ENCODE peak calls at places on chromosomes 7 and 10, in seven cellular contexts. X is EL, E is GM06990, H is non-pigmented ciliary epithelial cell, P is fibroblast of lung, G is myocyte, T is adrenal gland. Q is an unnamed sample.
A peak's percentile ranks its signal among the peaks of the same experiment; 100 is the strongest.

GRCh38 chr7:149838992-149839408 is 825 bp downstream of the ZNF862 start:
- DNase-seq in P (peak; percentile 15), T (no peak), G (peak; percentile 55), E (no peak), H (no peak), X (peak; percentile 16), Q (no peak)

GRCh38 chr7:70156052-70156451 is 557.8 kb downstream of the AUTS2 start:
- DNase-seq in G (peak; percentile 42), X (no peak), P (no peak), E (no peak), T (no peak), H (no peak), Q (no peak)

GRCh38 chr7:134254311-134254710 is 62.4 kb downstream of the SLC35B4 start:
- DNase-seq in T (no peak), G (peak; percentile 13), X (peak; percentile 29), E (no peak), H (no peak), P (no peak), Q (peak; percentile 48)

GRCh38 chr10:57018452-57018851 is 657.4 kb upstream of the ZWINT start:
- DNase-seq in G (no peak), E (no peak), T (no peak), H (no peak), P (no peak), X (no peak), Q (no peak)

GRCh38 chr10:31215052-31215451 is 104.0 kb upstream of the ZEB1 start:
- DNase-seq in P (no peak), E (no peak), H (no peak), G (no peak), T (no peak), X (no peak), Q (no peak)

GRCh38 chr10:373516-374309 is 238.5 kb downstream of the ZMYND11 start:
- DNase-seq in T (no peak), G (peak; percentile 69), E (no peak), P (peak; percentile 95), X (peak; percentile 68), H (peak; percentile 63), Q (no peak)

GRCh38 chr10:61663466-61663865 is 737 bp downstream of the CABCOCO1 start:
- DNase-seq in G (no peak), E (no peak), T (no peak), P (no peak), H (no peak), X (peak; percentile 13), Q (no peak)

GRCh38 chr7:117458977-117459583 is 20.7 kb upstream of the CFTR start:
- DNase-seq in E (no peak), P (peak; percentile 20), G (peak; percentile 62), X (peak; percentile 19), T (no peak), H (no peak), Q (peak; percentile 28)

GRCh38 chr7:130896898-130897514 is 163.0 kb upstream of the KLF14 start:
- DNase-seq in P (peak; percentile 81), G (peak; percentile 88), H (no peak), T (peak; percentile 83), X (peak; percentile 87), E (peak; percentile 60), Q (peak; percentile 72)

GRCh38 chr7:98234429-98235147 is 17.4 kb downstream of the TECPR1 start:
- DNase-seq in P (no peak), E (no peak), T (no peak), H (no peak), X (no peak), G (no peak), Q (no peak)

GRCh38 chr7:111942450-111943081 is 263.6 kb downstream of the DOCK4 start:
- DNase-seq in H (no peak), G (no peak), T (no peak), E (no peak), X (no peak), P (no peak), Q (no peak)

GRCh38 chr10:86113501-86113900 is 253.1 kb downstream of the GRID1 start:
- DNase-seq in T (no peak), H (no peak), E (no peak), G (no peak), P (no peak), X (no peak), Q (no peak)

GRCh38 chr10:122374859-122375721 is 582 bp downstream of the PLEKHA1 start:
- DNase-seq in E (peak; percentile 71), H (peak; percentile 11), X (peak; percentile 59), G (peak; percentile 61), T (peak; percentile 50), P (peak; percentile 69), Q (peak; percentile 71)

GRCh38 chr7:31811650-31812461 is 124.8 kb downstream of the PPP1R17 start:
- DNase-seq in T (peak; percentile 15), G (peak; percentile 2), H (no peak), E (peak; percentile 46), X (peak; percentile 80), P (peak; percentile 59), Q (no peak)

GRCh38 chr10:7523656-7524055 is 112.8 kb upstream of the SFMBT2 start:
- DNase-seq in P (no peak), T (no peak), G (no peak), H (no peak), X (no peak), E (no peak), Q (no peak)

GRCh38 chr7:73645643-73646182 is 21.4 kb upstream of the MLXIPL start:
- DNase-seq in H (no peak), T (no peak), G (no peak), X (no peak), P (no peak), E (no peak), Q (no peak)

GRCh38 chr7:45593121-45593541 is 19.0 kb downstream of the ADCY1 start:
- DNase-seq in P (no peak), X (no peak), G (no peak), T (no peak), H (no peak), E (no peak), Q (no peak)

GRCh38 chr7:108112683-108113082 is 17.5 kb downstream of the LAMB4 start:
- DNase-seq in H (no peak), P (no peak), E (no peak), X (no peak), G (no peak), T (no peak), Q (no peak)

GRCh38 chr7:522071-522937 is 2.7 kb upstream of the PDGFA start:
- DNase-seq in P (peak; percentile 57), H (no peak), G (peak; percentile 91), T (peak; percentile 58), X (peak; percentile 32), E (peak; percentile 74), Q (no peak)

GRCh38 chr7:50552139-50552538 is 13.1 kb downstream of the DDC start:
- DNase-seq in P (no peak), E (no peak), G (no peak), H (no peak), X (no peak), T (no peak), Q (no peak)

GRCh38 chr7:1056006-1056784 is 11.8 kb downstream of the GPR146 start:
- DNase-seq in P (no peak), G (peak; percentile 83), T (no peak), X (no peak), E (no peak), H (no peak), Q (peak; percentile 36)

GRCh38 chr10:75146780-75147179 is 35.3 kb downstream of the SAMD8 start:
- DNase-seq in T (no peak), H (no peak), G (no peak), X (no peak), P (no peak), E (no peak), Q (no peak)

GRCh38 chr10:97765201-97765600 is 6.6 kb downstream of the SFRP5 start:
- DNase-seq in T (no peak), E (no peak), H (no peak), X (no peak), P (no peak), G (peak; percentile 98), Q (peak; percentile 48)

GRCh38 chr7:98165827-98166667 is 45.2 kb upstream of the BHLHA15 start:
- DNase-seq in E (peak; percentile 37), P (peak; percentile 11), G (peak; percentile 44), X (no peak), H (no peak), T (peak; percentile 71), Q (peak; percentile 53)

GRCh38 chr10:28505359-28505959 is 27.5 kb upstream of the WAC start:
- DNase-seq in X (no peak), H (no peak), P (no peak), T (no peak), E (no peak), G (peak; percentile 19), Q (no peak)

GRCh38 chr10:129361676-129362376 is 105.2 kb upstream of the MGMT start:
- DNase-seq in X (no peak), E (no peak), H (no peak), G (no peak), T (no peak), P (no peak), Q (no peak)

GRCh38 chr10:125093199-125093841 is 67.0 kb downstream of the CTBP2 start:
- DNase-seq in E (no peak), P (peak; percentile 71), G (peak; percentile 72), X (peak; percentile 75), T (peak; percentile 56), H (no peak), Q (no peak)

GRCh38 chr7:2613926-2614613 is 17.7 kb upstream of the TTYH3 start:
- DNase-seq in H (no peak), P (no peak), X (no peak), G (peak; percentile 76), E (no peak), T (peak; percentile 90), Q (peak; percentile 26)

GRCh38 chr10:96322275-96322674 is 18.0 kb downstream of the DNTT start:
- DNase-seq in E (no peak), P (no peak), T (no peak), H (no peak), X (no peak), G (no peak), Q (no peak)

GRCh38 chr7:33868151-33868550 is 37.2 kb upstream of the BMPER start:
- DNase-seq in G (peak; percentile 79), E (no peak), P (peak; percentile 59), H (no peak), X (peak; percentile 71), T (no peak), Q (no peak)

GRCh38 chr10:6494934-6495592 is 85.0 kb downstream of the PRKCQ start:
- DNase-seq in E (no peak), P (no peak), G (no peak), X (no peak), T (no peak), H (no peak), Q (no peak)

Q was measured in OCI-LY7.